ENCODE peak calls at places on chromosome 10, in nine cellular contexts. L is HCT116, D is suprapubic skin, A is esophagus muscularis mucosa, V is spleen, N is K562, C is SK-N-SH, F is GM23338, X is prostate gland. T is an unnamed sample. For H3K27me3, the result is how much of the 10 kb centered on the place peaks cover.

GRCh38 chr10:63699785-63700184 is 178.6 kb downstream of the REEP3 start:
- DNase-seq in L (no peak), D (no peak), A (no peak), V (no peak), N (no peak), C (no peak), F (no peak), X (no peak), T (no peak)

GRCh38 chr10:20891338-20891714 is 5.8 kb downstream of the NEBL start:
- DNase-seq in L (no peak), D (no peak), A (no peak), V (no peak), N (no peak), C (no peak), F (no peak), X (no peak), T (no peak)

GRCh38 chr10:59362184-59362966 is at the start of gene FAM13C:
- DNase-seq in L (no peak), D (peak), A (peak), V (peak), N (no peak), C (peak), F (peak), X (peak), T (peak)

GRCh38 chr10:131862548-131862947 is 38.3 kb upstream of the PPP2R2D start:
- DNase-seq in L (no peak), D (peak), A (no peak), V (no peak), N (no peak), C (no peak), F (no peak), X (no peak), T (no peak)

GRCh38 chr10:67549390-67549789 is 146.6 kb downstream of the CTNNA3 start:
- DNase-seq in L (no peak), D (no peak), A (no peak), V (no peak), N (no peak), C (no peak), F (no peak), X (no peak), T (no peak)

GRCh38 chr10:14625210-14625621 is 149.5 kb downstream of the FAM107B start:
- DNase-seq in L (no peak), D (no peak), A (no peak), V (no peak), N (no peak), C (peak), F (no peak), X (no peak), T (no peak)

GRCh38 chr10:95229724-95230627 is 35.9 kb downstream of the ACSM6 start:
- DNase-seq in L (peak), D (no peak), A (peak), V (no peak), N (no peak), C (no peak), F (peak), X (no peak), T (no peak)

GRCh38 chr10:80359644-80360043 is 3.1 kb downstream of the DYDC2 start:
- DNase-seq in L (no peak), D (no peak), A (no peak), V (no peak), N (no peak), C (no peak), F (no peak), X (no peak), T (no peak)

GRCh38 chr10:22271786-22272185 is 44.4 kb upstream of the COMMD3 start:
- DNase-seq in L (no peak), D (no peak), A (no peak), V (no peak), N (no peak), C (no peak), F (no peak), X (no peak), T (no peak)

GRCh38 chr10:34985823-34986222 is 104.3 kb downstream of the CUL2 start:
- DNase-seq in L (no peak), D (peak), A (no peak), V (no peak), N (no peak), C (no peak), F (peak), X (no peak), T (peak)

GRCh38 chr10:112962343-112962742 is 12.3 kb downstream of the TCF7L2 start:
- DNase-seq in L (no peak), D (no peak), A (no peak), V (no peak), N (no peak), C (no peak), F (no peak), X (no peak), T (no peak)

GRCh38 chr10:119061352-119061751 is 19.3 kb downstream of the EIF3A start:
- DNase-seq in L (no peak), D (no peak), A (no peak), V (no peak), N (no peak), C (no peak), F (no peak), X (no peak), T (no peak)

GRCh38 chr10:114489521-114490310 is 85.4 kb upstream of the AFAP1L2 start:
- DNase-seq in L (peak), D (no peak), A (no peak), V (no peak), N (no peak), C (no peak), F (peak), X (no peak), T (no peak)

GRCh38 chr10:29229258-29229705 is 59.6 kb upstream of the LYZL1 start:
- DNase-seq in L (no peak), D (no peak), A (no peak), V (no peak), N (peak), C (no peak), F (no peak), X (no peak), T (no peak)

GRCh38 chr10:82091413-82091812 is 216.4 kb downstream of the NRG3 start:
- DNase-seq in L (no peak), D (no peak), A (no peak), V (no peak), N (no peak), C (no peak), F (no peak), X (no peak), T (no peak)

GRCh38 chr10:3980139-3980538 is 195.1 kb upstream of the KLF6 start:
- DNase-seq in L (no peak), D (no peak), A (no peak), V (no peak), N (no peak), C (no peak), F (no peak), X (no peak), T (no peak)

GRCh38 chr10:121608669-121609190 is 10.5 kb upstream of the FGFR2 start:
- DNase-seq in L (peak), D (no peak), A (no peak), V (peak), N (peak), C (peak), F (peak), X (no peak), T (peak)

GRCh38 chr10:35595106-35595505 is 10.0 kb upstream of the GJD4 start:
- DNase-seq in L (no peak), D (no peak), A (no peak), V (no peak), N (no peak), C (no peak), F (peak), X (no peak), T (no peak)

GRCh38 chr10:97701438-97702064 is 12.0 kb upstream of the MARVELD1 start:
- DNase-seq in L (no peak), D (no peak), A (no peak), V (no peak), N (peak), C (peak), F (peak), X (peak), T (peak)

GRCh38 chr10:116774728-116775151 is 32.4 kb upstream of the HSPA12A start:
- DNase-seq in L (no peak), D (peak), A (no peak), V (no peak), N (no peak), C (no peak), F (no peak), X (peak), T (peak)

GRCh38 chr10:63437334-63437949 is 28.3 kb downstream of the JMJD1C start:
- DNase-seq in L (no peak), D (no peak), A (no peak), V (no peak), N (no peak), C (no peak), F (no peak), X (no peak), T (no peak)

GRCh38 chr10:18681366-18681765 is 22.1 kb downstream of the ARL5B start:
- DNase-seq in L (no peak), D (no peak), A (no peak), V (no peak), N (no peak), C (no peak), F (no peak), X (no peak), T (no peak)

GRCh38 chr10:68158031-68158430 is 48.7 kb downstream of the MYPN start:
- DNase-seq in L (no peak), D (no peak), A (no peak), V (no peak), N (no peak), C (no peak), F (no peak), X (no peak), T (no peak)

GRCh38 chr10:117374506-117375359 is 507 bp downstream of the PDZD8 start:
- DNase-seq in L (no peak), D (peak), A (no peak), V (peak), N (peak), C (peak), F (peak), X (peak), T (peak)

GRCh38 chr10:34696423-34696822 is 118.7 kb downstream of the PARD3 start:
- DNase-seq in L (no peak), D (no peak), A (no peak), V (no peak), N (no peak), C (no peak), F (no peak), X (no peak), T (no peak)

GRCh38 chr10:88117869-88118632 is 254.6 kb downstream of the PTEN start:
- DNase-seq in L (peak), D (no peak), A (no peak), V (no peak), N (peak), C (no peak), F (peak), X (no peak), T (no peak)

GRCh38 chr10:34088208-34088794 is 726.8 kb downstream of the PARD3 start:
- DNase-seq in L (no peak), D (peak), A (peak), V (no peak), N (no peak), C (no peak), F (no peak), X (no peak), T (no peak)

GRCh38 chr10:13717571-13717935 is 130.8 kb downstream of the PRPF18 start:
- DNase-seq in L (no peak), D (no peak), A (no peak), V (no peak), N (no peak), C (no peak), F (no peak), X (peak), T (no peak)

GRCh38 chr10:77325233-77325537 is 312.4 kb downstream of the KCNMA1 start:
- DNase-seq in L (no peak), D (no peak), A (no peak), V (no peak), N (no peak), C (no peak), F (no peak), X (peak), T (peak)

GRCh38 chr10:63468947-63469346 is 3.2 kb upstream of the JMJD1C start:
- DNase-seq in L (no peak), D (no peak), A (no peak), V (no peak), N (no peak), C (no peak), F (no peak), X (no peak), T (no peak)

GRCh38 chr10:7610017-7610416 is 56.7 kb downstream of the ITIH5 start:
- DNase-seq in L (no peak), D (no peak), A (no peak), V (no peak), N (no peak), C (no peak), F (no peak), X (no peak), T (no peak)

GRCh38 chr10:32265756-32266155 is 81.2 kb downstream of the EPC1 start:
- DNase-seq in L (no peak), D (no peak), A (no peak), V (no peak), N (no peak), C (no peak), F (no peak), X (no peak), T (no peak)

GRCh38 chr10:103835121-103836045 is 20.0 kb downstream of the SH3PXD2A start:
- DNase-seq in L (no peak), D (no peak), A (peak), V (peak), N (no peak), C (no peak), F (no peak), X (no peak), T (peak)

GRCh38 chr10:95279042-95279820 is 11.6 kb downstream of the PDLIM1 start:
- DNase-seq in L (no peak), D (no peak), A (no peak), V (no peak), N (no peak), C (no peak), F (no peak), X (no peak), T (no peak)

GRCh38 chr10:105258036-105258673 is 617.1 kb downstream of the SORCS3 start:
- DNase-seq in L (no peak), D (no peak), A (peak), V (no peak), N (no peak), C (no peak), F (no peak), X (no peak), T (no peak)

GRCh38 chr10:11610151-11610854 is 1.1 kb downstream of the USP6NL start:
- DNase-seq in L (no peak), D (no peak), A (no peak), V (no peak), N (no peak), C (no peak), F (no peak), X (no peak), T (no peak)

GRCh38 chr10:122310311-122311050 is 39.4 kb downstream of the BTBD16 start:
- DNase-seq in L (no peak), D (peak), A (peak), V (no peak), N (no peak), C (no peak), F (peak), X (no peak), T (peak)

GRCh38 chr10:114138581-114138980 is 35.4 kb downstream of the CCDC186 start:
- DNase-seq in L (no peak), D (no peak), A (no peak), V (no peak), N (no peak), C (no peak), F (no peak), X (no peak), T (no peak)

GRCh38 chr10:12783326-12783725 is 218.2 kb downstream of the CCDC3 start:
- DNase-seq in L (no peak), D (no peak), A (no peak), V (no peak), N (no peak), C (no peak), F (no peak), X (no peak), T (no peak)

GRCh38 chr10:133529576-133529946 is 2.4 kb downstream of the CYP2E1 start:
- DNase-seq in L (no peak), D (no peak), A (no peak), V (no peak), N (no peak), C (no peak), F (peak), X (no peak), T (no peak)

GRCh38 chr10:44044549-44044948 is 340.3 kb downstream of the CXCL12 start:
- DNase-seq in L (no peak), D (no peak), A (no peak), V (no peak), N (no peak), C (peak), F (peak), X (no peak), T (no peak)
- H3K27me3 ChIP-seq in L (under half), D (under half), A (under half), V (under half), N (under half), C (under half), F (under half), X (under half), T (under half)

GRCh38 chr10:47449102-47449978 is 34.6 kb downstream of the ANXA8 start:
- DNase-seq in L (no peak), D (no peak), A (peak), V (peak), N (peak), C (no peak), F (no peak), X (no peak), T (no peak)
- TF ChIP-seq POLR2AphosphoS5 in L (no peak), D (no peak), A (no peak), V (no peak), N (no peak), C (no peak), F (no peak), X (no peak), T (no peak)

GRCh38 chr10:100864981-100865380 is 47.8 kb upstream of the SLF2 start:
- DNase-seq in L (no peak), D (no peak), A (no peak), V (no peak), N (no peak), C (no peak), F (no peak), X (no peak), T (peak)
- TF ChIP-seq CTCF in L (no peak), D (no peak), A (no peak), V (no peak), N (no peak), C (no peak), F (no peak), X (no peak), T (no peak)

GRCh38 chr10:128314691-128315090 is 188.5 kb upstream of the MKI67 start:
- DNase-seq in L (no peak), D (no peak), A (no peak), V (no peak), N (no peak), C (no peak), F (no peak), X (no peak), T (no peak)
- H3K27me3 ChIP-seq in L (half or more), D (under half), A (under half), V (under half), N (under half), C (under half), F (under half), X (under half), T (under half)

GRCh38 chr10:128043259-128044045 is 82.8 kb downstream of the MKI67 start:
- DNase-seq in L (no peak), D (no peak), A (no peak), V (peak), N (no peak), C (no peak), F (no peak), X (no peak), T (no peak)
- TF ChIP-seq POLR2AphosphoS5 in L (no peak), D (no peak), A (no peak), V (no peak), N (no peak), C (no peak), F (no peak), X (no peak), T (no peak)

DNA sequence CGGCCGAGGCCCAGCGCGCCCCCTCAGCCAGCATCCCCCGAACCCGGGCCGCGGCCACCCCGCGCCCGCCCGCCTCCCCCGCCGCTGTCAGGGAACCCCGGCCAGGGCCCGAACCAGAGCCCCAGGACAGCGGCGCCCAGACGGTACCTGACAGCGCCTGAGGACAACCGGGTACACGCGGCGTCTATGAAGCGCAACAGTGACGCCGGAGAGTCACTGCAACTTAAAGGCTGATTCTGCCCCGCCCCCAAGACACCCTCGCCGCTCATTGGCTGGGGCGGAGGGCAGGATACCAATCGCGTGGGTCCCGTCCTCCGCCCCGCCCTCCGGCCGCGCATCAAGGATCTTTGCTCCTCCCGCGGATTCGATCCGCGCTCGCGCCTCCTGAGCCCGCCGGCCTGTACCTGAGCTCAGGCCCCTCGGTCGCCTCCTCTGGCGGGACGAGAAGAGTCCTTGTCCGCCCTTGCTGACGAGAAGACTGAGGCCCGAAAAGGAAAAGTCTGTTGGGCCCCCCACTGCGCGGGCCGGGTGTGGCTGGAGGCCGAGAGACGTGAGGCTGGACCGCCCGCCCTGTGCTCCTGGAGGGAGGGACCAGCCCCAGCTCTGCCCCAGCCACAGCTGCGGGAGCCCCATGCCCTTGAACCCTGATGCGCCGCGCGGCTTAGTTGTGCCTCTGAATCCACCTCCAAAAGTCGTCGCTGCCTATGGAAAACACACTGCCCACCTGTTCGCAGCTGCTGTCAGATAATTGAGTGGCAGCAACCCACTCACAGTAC is at the start of gene OAT:
- DNase-seq in L (peak), D (peak), A (peak), V (peak), N (peak), C (peak), F (peak), X (peak), T (peak)
- TF ChIP-seq CTCF in L (peak), D (no peak), A (no peak), V (peak), N (peak), C (peak), F (peak), X (peak), T (no peak)

DNA sequence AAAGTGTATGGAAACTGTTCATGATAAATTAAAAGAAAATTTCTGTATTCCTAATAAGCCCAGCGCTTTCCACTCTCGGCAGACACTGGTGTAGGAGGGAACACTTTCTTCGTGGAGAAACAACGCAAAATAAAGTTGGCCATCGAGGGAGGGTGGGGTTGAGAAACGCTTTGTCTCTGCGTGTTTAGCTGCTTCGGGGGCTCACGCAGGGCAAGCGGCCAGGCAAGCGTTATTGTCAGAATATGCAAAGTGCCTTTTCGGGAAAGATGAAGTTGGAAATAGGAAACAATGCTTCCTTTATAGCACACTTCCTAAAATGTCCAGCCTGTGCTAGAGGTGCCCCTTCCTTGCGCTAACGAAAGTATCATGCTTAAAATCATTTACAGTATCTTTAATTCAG is 1.9 kb upstream of the EBF3 start:
- DNase-seq in L (no peak), D (peak), A (no peak), V (no peak), N (no peak), C (no peak), F (no peak), X (no peak), T (no peak)
- H3K27me3 ChIP-seq in L (under half), D (half or more), A (half or more), V (half or more), N (under half), C (half or more), F (half or more), X (half or more), T (half or more)

GRCh38 chr10:60944910-60945297 is 919 bp upstream of the RHOBTB1 start:
- DNase-seq in L (no peak), D (no peak), A (no peak), V (no peak), N (no peak), C (no peak), F (no peak), X (no peak), T (no peak)

GRCh38 chr10:60943372-60944158 is 420 bp downstream of the RHOBTB1 start:
- DNase-seq in L (peak), D (peak), A (peak), V (peak), N (peak), C (peak), F (peak), X (peak), T (peak)

GRCh38 chr10:60942134-60942533 is 1.9 kb downstream of the RHOBTB1 start:
- DNase-seq in L (no peak), D (no peak), A (no peak), V (no peak), N (no peak), C (no peak), F (no peak), X (no peak), T (no peak)

GRCh38 chr10:60942604-60943269 is 1.2 kb downstream of the RHOBTB1 start:
- DNase-seq in L (no peak), D (no peak), A (no peak), V (peak), N (peak), C (peak), F (peak), X (peak), T (peak)

GRCh38 chr10:60944159-60944909 is at the start of gene RHOBTB1:
- DNase-seq in L (no peak), D (peak), A (peak), V (peak), N (peak), C (peak), F (peak), X (peak), T (peak)
- TF ChIP-seq POLR2AphosphoS5 in L (peak), D (peak), A (peak), V (peak), N (peak), C (peak), F (peak), X (peak), T (peak)